ENCODE peak calls at places on chromosomes 13 and 19, in nine cellular contexts. Q is fibroblast of pulmonary artery; I is central memory CD8-positive, alpha-beta T cell; P is hippocampal formation; E is small intestine; W is hypothalamus; V is ELF-1; U is activated T-cell treated with anti-CD3 and anti-CD28 coated beads for 24 hours; K is fibroblast of mammary gland. A is an unnamed sample.

GRCh38 chr19:40143612-40144011 is 47.6 kb upstream of the MAP3K10 start:
- DNase-seq in Q (no peak), I (peak), P (no peak), E (no peak), W (no peak), V (no peak), U (no peak), K (no peak), A (no peak)

GRCh38 chr19:39053276-39054090 is 21.1 kb upstream of the FBXO27 start:
- DNase-seq in Q (no peak), I (no peak), P (peak), E (peak), W (no peak), V (no peak), U (no peak), K (no peak), A (no peak)

GRCh38 chr13:44333950-44334675 is 39.5 kb upstream of the SERP2 start:
- DNase-seq in Q (no peak), I (no peak), P (no peak), E (no peak), W (no peak), V (no peak), U (no peak), K (no peak), A (no peak)

GRCh38 chr13:27617801-27618411 is 2.4 kb downstream of the LNX2 start:
- DNase-seq in Q (no peak), I (no peak), P (no peak), E (no peak), W (no peak), V (no peak), U (no peak), K (no peak), A (no peak)

GRCh38 chr13:23378009-23378632 is 55.4 kb downstream of the SACS start:
- DNase-seq in Q (peak), I (no peak), P (no peak), E (peak), W (no peak), V (no peak), U (peak), K (peak), A (peak)

GRCh38 chr19:49497047-49497789 is 984 bp downstream of the RPS11 start:
- DNase-seq in Q (peak), I (peak), P (no peak), E (peak), W (no peak), V (peak), U (peak), K (peak), A (peak)

GRCh38 chr13:20938302-20938701 is 35.8 kb upstream of the XPO4 start:
- DNase-seq in Q (no peak), I (no peak), P (no peak), E (no peak), W (no peak), V (no peak), U (no peak), K (no peak), A (no peak)

GRCh38 chr13:94799330-94799729 is 87.0 kb upstream of the SOX21 start:
- DNase-seq in Q (peak), I (no peak), P (no peak), E (no peak), W (no peak), V (no peak), U (no peak), K (no peak), A (no peak)

GRCh38 chr19:30824809-30825208 is 452.6 kb downstream of the ZNF536 start:
- DNase-seq in Q (no peak), I (no peak), P (no peak), E (no peak), W (no peak), V (no peak), U (no peak), K (no peak), A (no peak)

GRCh38 chr13:113862191-113862765 is 1.6 kb downstream of the GAS6 start:
- DNase-seq in Q (no peak), I (no peak), P (no peak), E (no peak), W (no peak), V (peak), U (no peak), K (no peak), A (no peak)

GRCh38 chr13:48715977-48716376 is 62.2 kb downstream of the CYSLTR2 start:
- DNase-seq in Q (no peak), I (no peak), P (no peak), E (no peak), W (no peak), V (no peak), U (no peak), K (peak), A (no peak)

GRCh38 chr19:55091126-55091910 is 15.6 kb downstream of the EPS8L1 start:
- DNase-seq in Q (no peak), I (no peak), P (no peak), E (no peak), W (no peak), V (no peak), U (no peak), K (no peak), A (no peak)

GRCh38 chr13:51047434-51048165 is 63.5 kb downstream of the C13orf42 start:
- DNase-seq in Q (no peak), I (no peak), P (no peak), E (no peak), W (no peak), V (no peak), U (no peak), K (no peak), A (no peak)